ENCODE peak calls at places on chromosome 19, in four cellular contexts. X is effector memory CD4-positive, alpha-beta T cell; H is HAP-1; F is IMR-90. A is an unnamed sample.

GRCh38 chr19:3463959-3464796 is 16.1 kb downstream of the SMIM24 start:
- DNase-seq in X (no peak), H (no peak), F (no peak), A (no peak)

GRCh38 chr19:604355-604754 is 14.7 kb downstream of the HCN2 start:
- DNase-seq in X (peak; percentile 32), H (peak; percentile 57), F (no peak), A (peak; percentile 52)

GRCh38 chr19:19068659-19069509 is 5.1 kb downstream of the SLC25A42 start:
- DNase-seq in X (no peak), H (no peak), F (no peak), A (no peak)

GRCh38 chr19:33740811-33741396 is 55.8 kb upstream of the KCTD15 start:
- DNase-seq in X (no peak), H (peak; percentile 77), F (peak; percentile 38), A (no peak)

GRCh38 chr19:55092423-55093318 is 17.0 kb downstream of the EPS8L1 start:
- DNase-seq in X (no peak), H (no peak), F (no peak), A (no peak)

GRCh38 chr19:919157-920050 is 2.3 kb downstream of the KISS1R start:
- DNase-seq in X (no peak), H (no peak), F (no peak), A (no peak)

GRCh38 chr19:4059931-4060620 is 6.6 kb downstream of the ZBTB7A start:
- DNase-seq in X (peak; percentile 69), H (no peak), F (no peak), A (no peak)

GRCh38 chr19:1360818-1361461 is 22.8 kb upstream of the NDUFS7 start:
- DNase-seq in X (no peak), H (peak; percentile 83), F (peak; percentile 79), A (no peak)

GRCh38 chr19:58213075-58213369 is 15.7 kb upstream of the ZNF544 start:
- DNase-seq in X (no peak), H (no peak), F (no peak), A (no peak)

GRCh38 chr19:48403606-48404005 is 10.1 kb downstream of the GRIN2D start:
- DNase-seq in X (no peak), H (peak; percentile 75), F (peak; percentile 71), A (peak; percentile 74)

GRCh38 chr19:6737873-6738725 is 719 bp upstream of the GPR108 start:
- DNase-seq in X (peak; percentile 47), H (no peak), F (peak; percentile 80), A (peak; percentile 83)

GRCh38 chr19:7734220-7735203 is 2.6 kb upstream of the CLEC4G start:
- DNase-seq in X (no peak), H (no peak), F (no peak), A (no peak)

GRCh38 chr19:16470911-16471811 is 609 bp downstream of the EPS15L1 start:
- DNase-seq in X (no peak), H (peak; percentile 38), F (peak; percentile 55), A (no peak)

GRCh38 chr19:48954595-48955307 is at the start of gene BAX:
- DNase-seq in X (peak; percentile 67), H (peak; percentile 99), F (peak; percentile 93), A (peak; percentile 98)

GRCh38 chr19:44570984-44571684 is 41.7 kb upstream of the CEACAM20 start:
- DNase-seq in X (no peak), H (peak; percentile 87), F (peak; percentile 82), A (peak; percentile 65)

GRCh38 chr19:15466851-15467733 is 2.7 kb upstream of the RASAL3 start:
- DNase-seq in X (peak; percentile 46), H (no peak), F (peak; percentile 43), A (no peak)

GRCh38 chr19:48372904-48373303 is 8.7 kb downstream of the SYNGR4 start:
- DNase-seq in X (no peak), H (peak; percentile 39), F (no peak), A (no peak)

GRCh38 chr19:15025237-15025636 is 24.0 kb upstream of the CASP14 start:
- DNase-seq in X (no peak), H (peak; percentile 17), F (no peak), A (no peak)

GRCh38 chr19:43694553-43694952 is 21.3 kb upstream of the IRGC start:
- DNase-seq in X (no peak), H (no peak), F (no peak), A (no peak)

GRCh38 chr19:1745589-1746031 is 7.7 kb upstream of the ONECUT3 start:
- DNase-seq in X (no peak), H (no peak), F (no peak), A (no peak)

GRCh38 chr19:16134510-16134909 is 9.0 kb upstream of the HSH2D start:
- DNase-seq in X (no peak), H (no peak), F (no peak), A (no peak)

GRCh38 chr19:31262673-31263308 is 86.4 kb downstream of the TSHZ3 start:
- DNase-seq in X (no peak), H (no peak), F (peak; percentile 34), A (no peak)

GRCh38 chr19:39405930-39406655 is 554 bp upstream of the ZFP36 start:
- DNase-seq in X (peak; percentile 75), H (no peak), F (no peak), A (peak; percentile 55)

GRCh38 chr19:34837262-34837661 is 64.2 kb upstream of the ZNF599 start:
- DNase-seq in X (no peak), H (no peak), F (no peak), A (no peak)

GRCh38 chr19:34838248-34838647 is 65.2 kb upstream of the ZNF599 start:
- DNase-seq in X (no peak), H (no peak), F (no peak), A (peak; percentile 41)

GRCh38 chr19:34834513-34834912 is 61.5 kb upstream of the ZNF599 start:
- DNase-seq in X (no peak), H (no peak), F (no peak), A (no peak)

GRCh38 chr19:34838753-34839431 is 65.9 kb upstream of the ZNF599 start:
- DNase-seq in X (no peak), H (no peak), F (no peak), A (peak; percentile 19)

DNA sequence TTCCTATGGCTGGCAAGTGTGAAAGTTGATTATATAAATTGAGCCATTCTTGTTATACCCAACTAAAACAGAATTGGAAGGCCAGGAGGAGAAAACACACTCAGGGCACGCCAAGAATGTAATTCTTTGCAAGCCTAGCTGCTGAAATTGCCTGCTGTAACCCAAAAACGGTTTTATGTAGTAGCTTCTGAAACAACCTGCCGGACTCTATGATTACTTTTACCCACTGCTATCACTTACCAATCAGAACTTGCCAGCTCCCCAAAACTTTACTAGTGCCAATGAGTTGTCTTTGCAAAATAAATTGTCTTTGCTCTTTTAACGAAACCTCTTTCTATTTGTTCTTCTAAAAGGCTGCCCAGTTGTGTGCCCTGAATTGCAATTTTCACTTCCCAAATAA is 62.9 kb upstream of the ZNF599 start:
- DNase-seq in X (no peak), H (no peak), F (no peak), A (no peak)
- H3K9me3 ChIP-seq in X (no peaks in the 10 kb centered on the region), H (no peaks in the 10 kb centered on the region), F (no peaks in the 10 kb centered on the region), A (no peaks in the 10 kb centered on the region)

GRCh38 chr19:56619131-56619530 is 23.8 kb upstream of the SMIM17 start:
- DNase-seq in X (no peak), H (no peak), F (no peak), A (no peak)
- H3K36me3 ChIP-seq in X (peaks cover 59% of the 10 kb centered on the region), H (no peaks in the 10 kb centered on the region), F (peaks cover 40% of the 10 kb centered on the region), A (peaks cover 30% of the 10 kb centered on the region)

GRCh38 chr19:47312366-47313006 is 2.8 kb downstream of the C5AR1 start:
- DNase-seq in X (no peak), H (no peak), F (no peak), A (no peak)
- H3K27me3 ChIP-seq in X (peaks cover 3% of the 10 kb centered on the region), H (no peaks in the 10 kb centered on the region), F (no peaks in the 10 kb centered on the region), A (no peaks in the 10 kb centered on the region)

GRCh38 chr19:12180377-12180776 is 17.5 kb downstream of the ZNF136 start:
- DNase-seq in X (no peak), H (no peak), F (no peak), A (no peak)
- H3K9me3 ChIP-seq in X (peaks cover 30% of the 10 kb centered on the region), H (peaks cover 15% of the 10 kb centered on the region), F (peaks cover 57% of the 10 kb centered on the region), A (no peaks in the 10 kb centered on the region)